ENCODE peak calls at places on chromosomes 5 and 9, in eight cellular contexts. R is RWPE1, M is thoracic aorta, K is astrocyte of the spinal cord, Z is cardiac fibroblast, X is GM06990, J is A549, V is bronchial epithelial cell. O is an unnamed sample.

GRCh38 chr5:43305948-43306563 is 7.2 kb downstream of the HMGCS1 start:
- DNase-seq in R (peak; percentile 47), M (no peak), K (peak; percentile 80), Z (peak; percentile 75), X (peak; percentile 20), J (peak; percentile 74), V (peak; percentile 56), O (no peak)

GRCh38 chr9:131707677-131708612 is 31.9 kb downstream of the RAPGEF1 start:
- DNase-seq in R (peak; percentile 80), M (peak; percentile 25), K (peak; percentile 67), Z (peak; percentile 75), X (no peak), J (peak; percentile 61), V (peak; percentile 83), O (no peak)

GRCh38 chr5:178356459-178356872 is 123.9 kb upstream of the PHYKPL start:
- DNase-seq in R (no peak), M (no peak), K (no peak), Z (no peak), X (no peak), J (no peak), V (no peak), O (no peak)

GRCh38 chr9:117825609-117826347 is 121.6 kb downstream of the TLR4 start:
- DNase-seq in R (no peak), M (no peak), K (no peak), Z (no peak), X (peak; percentile 33), J (no peak), V (no peak), O (no peak)

GRCh38 chr9:108551030-108551964 is 304.5 kb downstream of the ACTL7B start:
- DNase-seq in R (peak; percentile 96), M (no peak), K (peak; percentile 89), Z (peak; percentile 87), X (no peak), J (peak; percentile 33), V (peak; percentile 100), O (no peak)

GRCh38 chr9:16154570-16155078 is 601.8 kb downstream of the CCDC171 start:
- DNase-seq in R (no peak), M (no peak), K (no peak), Z (peak; percentile 33), X (peak; percentile 30), J (peak; percentile 27), V (peak; percentile 58), O (no peak)

GRCh38 chr5:40518511-40518917 is 161.2 kb upstream of the PTGER4 start:
- DNase-seq in R (peak; percentile 92), M (no peak), K (peak; percentile 53), Z (peak; percentile 50), X (no peak), J (peak; percentile 57), V (peak; percentile 99), O (no peak)

GRCh38 chr9:95854386-95855015 is 21.0 kb upstream of the ERCC6L2 start:
- DNase-seq in R (peak; percentile 64), M (no peak), K (peak; percentile 79), Z (peak; percentile 85), X (no peak), J (no peak), V (peak; percentile 55), O (no peak)

GRCh38 chr9:35920004-35920658 is 10.8 kb downstream of the SPAAR start:
- DNase-seq in R (no peak), M (no peak), K (no peak), Z (no peak), X (no peak), J (no peak), V (no peak), O (no peak)

GRCh38 chr9:126127591-126127990 is 199.0 kb upstream of the MVB12B start:
- DNase-seq in R (no peak), M (no peak), K (no peak), Z (no peak), X (no peak), J (no peak), V (no peak), O (no peak)

GRCh38 chr9:123669355-123669754 is 260.6 kb downstream of the DENND1A start:
- DNase-seq in R (no peak), M (no peak), K (no peak), Z (no peak), X (no peak), J (no peak), V (no peak), O (no peak)

GRCh38 chr9:35615981-35616680 is 2.1 kb downstream of the CD72 start:
- DNase-seq in R (no peak), M (no peak), K (no peak), Z (no peak), X (no peak), J (no peak), V (no peak), O (no peak)

GRCh38 chr5:54383225-54383624 is 72.3 kb upstream of the HSPB3 start:
- DNase-seq in R (no peak), M (no peak), K (no peak), Z (peak; percentile 50), X (no peak), J (no peak), V (peak; percentile 42), O (no peak)

GRCh38 chr9:135085830-135086546 is 1.5 kb upstream of the OLFM1 start:
- DNase-seq in R (peak; percentile 90), M (peak; percentile 19), K (peak; percentile 37), Z (peak; percentile 76), X (peak; percentile 38), J (peak; percentile 72), V (peak; percentile 12), O (peak; percentile 83)

GRCh38 chr9:97525451-97525850 is 24.0 kb downstream of the TMOD1 start:
- DNase-seq in R (peak; percentile 80), M (no peak), K (no peak), Z (no peak), X (no peak), J (no peak), V (peak; percentile 91), O (no peak)

GRCh38 chr9:34049630-34050384 is 1.1 kb upstream of the UBAP2 start:
- DNase-seq in R (no peak), M (no peak), K (no peak), Z (no peak), X (peak; percentile 18), J (no peak), V (no peak), O (no peak)

GRCh38 chr5:178376906-178377582 is 144.4 kb upstream of the PHYKPL start:
- DNase-seq in R (no peak), M (no peak), K (no peak), Z (no peak), X (no peak), J (no peak), V (no peak), O (no peak)

DNA sequence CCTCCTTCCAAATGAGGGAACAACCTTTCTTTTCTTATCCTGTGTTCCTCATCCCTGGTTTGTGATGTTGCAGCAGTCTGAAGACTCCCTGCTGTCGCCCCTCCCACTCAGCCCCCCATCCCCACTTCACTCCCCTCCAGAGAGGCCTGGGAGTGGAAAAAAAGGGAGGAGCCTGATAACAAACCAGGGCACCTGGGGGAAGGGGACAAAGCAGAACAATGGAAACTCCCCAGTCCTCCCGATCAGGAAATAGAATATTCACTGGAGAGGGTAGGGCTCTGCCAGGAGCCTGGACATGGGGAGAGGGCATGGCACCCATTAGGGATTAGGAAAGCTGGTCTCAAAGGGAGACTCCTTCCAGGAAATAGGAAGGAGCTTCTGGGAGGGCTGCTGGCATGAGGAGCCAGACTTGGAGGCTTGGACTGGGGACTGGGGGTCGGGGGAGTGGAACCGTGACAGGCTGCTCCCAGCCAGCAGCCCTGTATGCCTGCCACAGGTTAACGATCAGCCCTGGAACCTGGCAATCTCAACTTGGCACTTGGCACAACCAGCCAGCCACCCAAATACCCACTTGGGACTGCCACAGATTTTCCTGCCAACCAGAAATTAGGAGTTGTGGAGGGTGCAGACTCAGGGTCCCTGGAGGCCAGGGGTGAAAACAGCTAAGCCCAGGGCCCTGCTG is 20.0 kb downstream of the PCDH1 start:
- DNase-seq in R (no peak), M (no peak), K (no peak), Z (no peak), X (no peak), J (no peak), V (no peak), O (no peak)
- TF ChIP-seq CTCF in R (no peak), M (no peak), K (no peak), Z (no peak), X (no peak), J (no peak), V (no peak), O (no peak)

GRCh38 chr5:154811653-154812465 is 38.5 kb downstream of the FAXDC2 start:
- DNase-seq in R (peak; percentile 85), M (peak; percentile 15), K (peak; percentile 74), Z (peak; percentile 81), X (no peak), J (peak; percentile 74), V (peak; percentile 53), O (peak; percentile 37)
- TF ChIP-seq CTCF in R (peak; percentile 98), M (peak; percentile 82), K (peak; percentile 93), Z (peak; percentile 91), X (peak; percentile 86), J (peak; percentile 89), V (peak; percentile 68), O (peak; percentile 41)

GRCh38 chr9:110257971-110258370 is 1.7 kb upstream of the TXN start:
- DNase-seq in R (no peak), M (no peak), K (no peak), Z (no peak), X (no peak), J (no peak), V (no peak), O (no peak)
- TF ChIP-seq CTCF in R (no peak), M (no peak), K (no peak), Z (no peak), X (no peak), J (no peak), V (no peak), O (no peak)

GRCh38 chr9:84669293-84670105 is at the start of gene NTRK2:
- DNase-seq in R (peak; percentile 24), M (no peak), K (peak; percentile 52), Z (peak; percentile 41), X (peak; percentile 24), J (peak; percentile 17), V (peak; percentile 26), O (no peak)
- TF ChIP-seq CTCF in R (peak; percentile 22), M (no peak), K (no peak), Z (no peak), X (peak; percentile 25), J (no peak), V (peak; percentile 5), O (no peak)